ENCODE peak calls at places on chromosomes 4 and X, in six cellular contexts. One of them, this sample, is unnamed.

GRCh38 chr4:53622739-53623151 is 31.5 kb upstream of the LNX1 start:
- DNase-seq in lower leg skin: no peak
- DNase-seq in fibroblast of lung: peak
- DNase-seq in HFFc6: peak
- DNase-seq in CD8-positive, alpha-beta memory T cell: no peak
- DNase-seq in iPS DF 6.9: no peak
- DNase-seq in this sample: peak

GRCh38 chrX:110420771-110421498 is 62.3 kb downstream of the RTL9 start:
- DNase-seq in lower leg skin: no peak
- DNase-seq in fibroblast of lung: no peak
- DNase-seq in HFFc6: no peak
- DNase-seq in CD8-positive, alpha-beta memory T cell: no peak
- DNase-seq in iPS DF 6.9: no peak
- DNase-seq in this sample: no peak

GRCh38 chr4:99763635-99764101 is 53.0 kb upstream of the DAPP1 start:
- DNase-seq in lower leg skin: peak
- DNase-seq in fibroblast of lung: peak
- DNase-seq in HFFc6: peak
- DNase-seq in CD8-positive, alpha-beta memory T cell: no peak
- DNase-seq in iPS DF 6.9: no peak
- DNase-seq in this sample: peak

GRCh38 chrX:41858161-41858775 is 65.1 kb downstream of the CASK start:
- DNase-seq in lower leg skin: no peak
- DNase-seq in fibroblast of lung: no peak
- DNase-seq in HFFc6: no peak
- DNase-seq in CD8-positive, alpha-beta memory T cell: no peak
- DNase-seq in iPS DF 6.9: peak
- DNase-seq in this sample: no peak

GRCh38 chr4:41814565-41814964 is 66.0 kb upstream of the PHOX2B start:
- DNase-seq in lower leg skin: no peak
- DNase-seq in fibroblast of lung: peak
- DNase-seq in HFFc6: peak
- DNase-seq in CD8-positive, alpha-beta memory T cell: no peak
- DNase-seq in iPS DF 6.9: peak
- DNase-seq in this sample: peak

GRCh38 chr4:122552898-122553297 is 68.0 kb downstream of the IL21 start:
- DNase-seq in lower leg skin: no peak
- DNase-seq in fibroblast of lung: no peak
- DNase-seq in HFFc6: no peak
- DNase-seq in CD8-positive, alpha-beta memory T cell: no peak
- DNase-seq in iPS DF 6.9: no peak
- DNase-seq in this sample: no peak

GRCh38 chr4:13985824-13986223 is 358.3 kb upstream of the BOD1L1 start:
- DNase-seq in lower leg skin: no peak
- DNase-seq in fibroblast of lung: peak
- DNase-seq in HFFc6: no peak
- DNase-seq in CD8-positive, alpha-beta memory T cell: no peak
- DNase-seq in iPS DF 6.9: no peak
- DNase-seq in this sample: no peak

GRCh38 chr4:112552668-112553067 is 36.7 kb upstream of the NEUROG2 start:
- DNase-seq in lower leg skin: no peak
- DNase-seq in fibroblast of lung: peak
- DNase-seq in HFFc6: peak
- DNase-seq in CD8-positive, alpha-beta memory T cell: no peak
- DNase-seq in iPS DF 6.9: no peak
- DNase-seq in this sample: peak

GRCh38 chr4:23750125-23750524 is 139.7 kb downstream of the PPARGC1A start:
- DNase-seq in lower leg skin: no peak
- DNase-seq in fibroblast of lung: no peak
- DNase-seq in HFFc6: no peak
- DNase-seq in CD8-positive, alpha-beta memory T cell: no peak
- DNase-seq in iPS DF 6.9: no peak
- DNase-seq in this sample: no peak

GRCh38 chrX:373641-374471 is 12.9 kb downstream of the PPP2R3B start:
- DNase-seq in lower leg skin: no peak
- DNase-seq in fibroblast of lung: no peak
- DNase-seq in HFFc6: peak
- DNase-seq in CD8-positive, alpha-beta memory T cell: no peak
- DNase-seq in iPS DF 6.9: no peak
- DNase-seq in this sample: no peak

GRCh38 chrX:118839334-118839958 is 15.8 kb downstream of the ZCCHC12 start:
- DNase-seq in lower leg skin: peak
- DNase-seq in fibroblast of lung: peak
- DNase-seq in HFFc6: no peak
- DNase-seq in CD8-positive, alpha-beta memory T cell: peak
- DNase-seq in iPS DF 6.9: no peak
- DNase-seq in this sample: peak